ENCODE peak calls at places on chromosomes 1 and 21, in six cellular contexts. One of them, this sample, is unnamed.

GRCh38 chr1:232986000-232986922 is 35.9 kb downstream of the NTPCR start:
- DNase-seq in IMR-90: no peak
- DNase-seq in glomerular endothelial cell: no peak
- DNase-seq in T-cell: no peak
- DNase-seq in mucosa of descending colon: no peak
- DNase-seq in nucleus accumbens: no peak
- DNase-seq in this sample: no peak

GRCh38 chr21:45390121-45390751 is 14.7 kb upstream of the COL18A1 start:
- DNase-seq in mucosa of descending colon: peak
- DNase-seq in IMR-90: no peak
- DNase-seq in nucleus accumbens: no peak
- DNase-seq in glomerular endothelial cell: no peak
- DNase-seq in T-cell: no peak
- DNase-seq in this sample: no peak

GRCh38 chr21:14609274-14609673 is 63.2 kb upstream of the SAMSN1 start:
- DNase-seq in glomerular endothelial cell: no peak
- DNase-seq in mucosa of descending colon: no peak
- DNase-seq in T-cell: no peak
- DNase-seq in IMR-90: no peak
- DNase-seq in nucleus accumbens: no peak
- DNase-seq in this sample: no peak

GRCh38 chr1:212141404-212141803 is 105.9 kb downstream of the DTL start:
- DNase-seq in T-cell: no peak
- DNase-seq in IMR-90: no peak
- DNase-seq in mucosa of descending colon: no peak
- DNase-seq in glomerular endothelial cell: no peak
- DNase-seq in nucleus accumbens: no peak
- DNase-seq in this sample: no peak

GRCh38 chr1:20829531-20829930 is 42.4 kb upstream of the HP1BP3 start:
- DNase-seq in glomerular endothelial cell: no peak
- DNase-seq in mucosa of descending colon: no peak
- DNase-seq in T-cell: no peak
- DNase-seq in nucleus accumbens: no peak
- DNase-seq in IMR-90: peak
- DNase-seq in this sample: no peak

GRCh38 chr21:37098756-37099155 is 25.7 kb downstream of the TTC3 start:
- DNase-seq in glomerular endothelial cell: no peak
- DNase-seq in T-cell: no peak
- DNase-seq in mucosa of descending colon: no peak
- DNase-seq in nucleus accumbens: no peak
- DNase-seq in IMR-90: no peak
- DNase-seq in this sample: no peak

GRCh38 chr1:82395450-82395849 is 594.7 kb downstream of the ADGRL2 start:
- DNase-seq in nucleus accumbens: no peak
- DNase-seq in T-cell: no peak
- DNase-seq in glomerular endothelial cell: no peak
- DNase-seq in IMR-90: no peak
- DNase-seq in mucosa of descending colon: no peak
- DNase-seq in this sample: no peak

GRCh38 chr1:155278689-155279160 is 1.5 kb downstream of the HCN3 start:
- DNase-seq in mucosa of descending colon: no peak
- DNase-seq in glomerular endothelial cell: no peak
- DNase-seq in IMR-90: peak
- DNase-seq in nucleus accumbens: no peak
- DNase-seq in T-cell: no peak
- DNase-seq in this sample: no peak

GRCh38 chr1:117780981-117781475 is 148.4 kb downstream of the GDAP2 start:
- DNase-seq in mucosa of descending colon: no peak
- DNase-seq in nucleus accumbens: no peak
- DNase-seq in T-cell: no peak
- DNase-seq in glomerular endothelial cell: no peak
- DNase-seq in IMR-90: peak
- DNase-seq in this sample: no peak

GRCh38 chr1:204477036-204477740 is 17.4 kb downstream of the PIK3C2B start:
- DNase-seq in glomerular endothelial cell: no peak
- DNase-seq in mucosa of descending colon: no peak
- DNase-seq in nucleus accumbens: peak
- DNase-seq in IMR-90: peak
- DNase-seq in T-cell: no peak
- DNase-seq in this sample: no peak

GRCh38 chr1:181143081-181143859 is 54.8 kb downstream of the IER5 start:
- DNase-seq in glomerular endothelial cell: no peak
- DNase-seq in nucleus accumbens: no peak
- DNase-seq in T-cell: no peak
- DNase-seq in mucosa of descending colon: no peak
- DNase-seq in IMR-90: no peak
- DNase-seq in this sample: no peak

GRCh38 chr21:29030909-29031308 is 6.4 kb downstream of the USP16 start:
- DNase-seq in IMR-90: no peak
- DNase-seq in T-cell: no peak
- DNase-seq in glomerular endothelial cell: no peak
- DNase-seq in mucosa of descending colon: no peak
- DNase-seq in nucleus accumbens: no peak
- DNase-seq in this sample: no peak

GRCh38 chr1:193019442-193020026 is 39.6 kb downstream of the UCHL5 start:
- DNase-seq in glomerular endothelial cell: peak
- DNase-seq in nucleus accumbens: no peak
- DNase-seq in T-cell: no peak
- DNase-seq in mucosa of descending colon: no peak
- DNase-seq in IMR-90: peak
- DNase-seq in this sample: no peak

GRCh38 chr21:16071761-16072160 is 342.0 kb downstream of the USP25 start:
- DNase-seq in mucosa of descending colon: no peak
- DNase-seq in IMR-90: no peak
- DNase-seq in nucleus accumbens: no peak
- DNase-seq in glomerular endothelial cell: no peak
- DNase-seq in T-cell: no peak
- DNase-seq in this sample: no peak

GRCh38 chr1:146012703-146013565 is 8.6 kb downstream of the HJV start:
- DNase-seq in IMR-90: peak
- DNase-seq in glomerular endothelial cell: peak
- DNase-seq in T-cell: peak
- DNase-seq in mucosa of descending colon: no peak
- DNase-seq in nucleus accumbens: no peak
- DNase-seq in this sample: peak

GRCh38 chr1:58895082-58895481 is 111.2 kb upstream of the JUN start:
- DNase-seq in T-cell: no peak
- DNase-seq in IMR-90: no peak
- DNase-seq in mucosa of descending colon: peak
- DNase-seq in glomerular endothelial cell: no peak
- DNase-seq in nucleus accumbens: no peak
- DNase-seq in this sample: peak

GRCh38 chr1:44924835-44925464 is 61.4 kb downstream of the EIF2B3 start:
- DNase-seq in mucosa of descending colon: no peak
- DNase-seq in T-cell: no peak
- DNase-seq in IMR-90: peak
- DNase-seq in glomerular endothelial cell: peak
- DNase-seq in nucleus accumbens: no peak
- DNase-seq in this sample: no peak